ENCODE peak calls at places on chromosomes 4 and X, in ten cellular contexts. G is CD4-positive, alpha-beta T cell; F is substantia nigra; V is T-helper 2 cell; J is NCI-H1092 treated with DMSO at 0.1 percent for 48 hours; L is NCI-H69; K is activated CD4-positive, alpha-beta T cell treated with anti-CD3 and anti-CD28 coated beads, Interleukin-2, amount 50 U/mL, for 24 hours; Z is epithelial cell of esophagus; B is KBM-7; N is activated T-cell treated with anti-CD3 and anti-CD28 coated beads, Interleukin-2, amount 50 U/mL, for 24 hours. S is an unnamed sample.
A peak's percentile ranks its signal among the peaks of the same experiment; 100 is the strongest.

GRCh38 chrX:11380187-11380586 is 87.0 kb downstream of the AMELX start:
- DNase-seq in G (no peak), F (no peak), V (no peak), J (no peak), L (no peak), K (no peak), Z (peak; percentile 23), B (no peak), N (no peak), S (no peak)

GRCh38 chrX:134460005-134460860 is at the start of gene HPRT1:
- DNase-seq in G (peak; percentile 63), F (peak; percentile 70), V (peak; percentile 71), J (peak; percentile 72), L (peak; percentile 90), K (peak; percentile 54), Z (peak; percentile 73), B (peak; percentile 88), N (peak; percentile 83), S (peak; percentile 64)

GRCh38 chr4:7652006-7652405 is 217.3 kb upstream of the PSAPL1 start:
- DNase-seq in G (no peak), F (no peak), V (no peak), J (no peak), L (no peak), K (no peak), Z (no peak), B (no peak), N (no peak), S (no peak)

GRCh38 chrX:20393944-20394343 is 127.2 kb upstream of the RPS6KA3 start:
- DNase-seq in G (no peak), F (no peak), V (no peak), J (no peak), L (no peak), K (no peak), Z (no peak), B (no peak), N (no peak), S (peak; percentile 25)

GRCh38 chr4:1299301-1299860 is 9.7 kb downstream of the MAEA start:
- DNase-seq in G (no peak), F (no peak), V (no peak), J (no peak), L (no peak), K (no peak), Z (no peak), B (no peak), N (no peak), S (no peak)

GRCh38 chr4:48710446-48711209 is 69.5 kb downstream of the FRYL start:
- DNase-seq in G (no peak), F (no peak), V (no peak), J (no peak), L (no peak), K (no peak), Z (peak; percentile 43), B (no peak), N (no peak), S (no peak)

GRCh38 chr4:24794916-24795665 is at the start of gene SOD3:
- DNase-seq in G (no peak), F (peak; percentile 31), V (no peak), J (peak; percentile 13), L (peak; percentile 63), K (no peak), Z (peak; percentile 16), B (no peak), N (no peak), S (no peak)

GRCh38 chrX:153703036-153703370 is 15.3 kb downstream of the SLC6A8 start:
- DNase-seq in G (no peak), F (no peak), V (no peak), J (no peak), L (no peak), K (no peak), Z (peak; percentile 50), B (no peak), N (no peak), S (no peak)

GRCh38 chrX:10633722-10634121 is 13.3 kb upstream of the MID1 start:
- DNase-seq in G (no peak), F (no peak), V (no peak), J (no peak), L (peak; percentile 59), K (no peak), Z (peak; percentile 90), B (no peak), N (no peak), S (peak; percentile 6)

GRCh38 chr4:4426511-4427477 is 39.9 kb downstream of the NSG1 start:
- DNase-seq in G (no peak), F (no peak), V (no peak), J (no peak), L (no peak), K (no peak), Z (no peak), B (no peak), N (no peak), S (no peak)

GRCh38 chrX:150429577-150429976 is 66.5 kb downstream of the MAMLD1 start:
- DNase-seq in G (no peak), F (no peak), V (no peak), J (no peak), L (no peak), K (no peak), Z (peak; percentile 84), B (peak; percentile 29), N (no peak), S (no peak)

GRCh38 chr4:81632581-81633247 is 161.0 kb upstream of the RASGEF1B start:
- DNase-seq in G (no peak), F (no peak), V (no peak), J (no peak), L (no peak), K (no peak), Z (peak; percentile 98), B (no peak), N (no peak), S (no peak)

GRCh38 chr4:86286729-86287128 is 73.1 kb downstream of the MAPK10 start:
- DNase-seq in G (no peak), F (no peak), V (no peak), J (no peak), L (no peak), K (no peak), Z (peak; percentile 68), B (no peak), N (no peak), S (no peak)

GRCh38 chr4:74123065-74123728 is 24.2 kb upstream of the CXCL2 start:
- DNase-seq in G (no peak), F (no peak), V (no peak), J (peak; percentile 96), L (peak; percentile 42), K (no peak), Z (peak; percentile 53), B (no peak), N (no peak), S (peak; percentile 45)

GRCh38 chr4:80229128-80229527 is 31.8 kb downstream of the PRDM8 start:
- DNase-seq in G (no peak), F (no peak), V (no peak), J (no peak), L (no peak), K (no peak), Z (no peak), B (no peak), N (no peak), S (no peak)

GRCh38 chrX:41238543-41238942 is 95.4 kb upstream of the DDX3X start:
- DNase-seq in G (no peak), F (no peak), V (no peak), J (no peak), L (no peak), K (no peak), Z (peak; percentile 60), B (peak; percentile 77), N (no peak), S (no peak)

GRCh38 chrX:27815209-27815608 is 7.4 kb downstream of the MAGEB10 start:
- DNase-seq in G (no peak), F (no peak), V (no peak), J (no peak), L (no peak), K (no peak), Z (peak; percentile 60), B (no peak), N (no peak), S (no peak)

GRCh38 chrX:40173662-40174593 is 76.2 kb upstream of the BCOR start:
- DNase-seq in G (no peak), F (no peak), V (no peak), J (peak; percentile 86), L (peak; percentile 78), K (peak; percentile 62), Z (no peak), B (peak; percentile 90), N (peak; percentile 79), S (no peak)

GRCh38 chr4:114998316-114998715 is 115.1 kb downstream of the NDST4 start:
- DNase-seq in G (no peak), F (no peak), V (no peak), J (no peak), L (peak; percentile 55), K (no peak), Z (no peak), B (no peak), N (no peak), S (no peak)

GRCh38 chr4:54677853-54678650 is 20.3 kb downstream of the KIT start:
- DNase-seq in G (no peak), F (no peak), V (no peak), J (no peak), L (no peak), K (no peak), Z (no peak), B (no peak), N (no peak), S (no peak)

GRCh38 chr4:150136036-150136435 is 57.8 kb downstream of the DCLK2 start:
- DNase-seq in G (no peak), F (no peak), V (no peak), J (no peak), L (no peak), K (no peak), Z (no peak), B (no peak), N (no peak), S (no peak)

GRCh38 chr4:97987019-97987648 is 156.1 kb downstream of the STPG2 start:
- DNase-seq in G (no peak), F (no peak), V (no peak), J (peak; percentile 52), L (peak; percentile 1), K (no peak), Z (peak; percentile 69), B (peak; percentile 52), N (no peak), S (peak; percentile 40)

GRCh38 chr4:101274888-101275752 is 72.2 kb downstream of the PPP3CA start:
- DNase-seq in G (no peak), F (no peak), V (no peak), J (no peak), L (no peak), K (no peak), Z (no peak), B (no peak), N (no peak), S (no peak)

GRCh38 chrX:22037225-22037624 is 5.1 kb downstream of the PHEX start:
- DNase-seq in G (no peak), F (no peak), V (no peak), J (no peak), L (peak; percentile 3), K (no peak), Z (no peak), B (no peak), N (no peak), S (no peak)

GRCh38 chr4:88737304-88738015 is 39.8 kb upstream of the NAP1L5 start:
- DNase-seq in G (peak; percentile 14), F (no peak), V (no peak), J (no peak), L (no peak), K (no peak), Z (peak; percentile 20), B (peak; percentile 8), N (peak; percentile 36), S (peak; percentile 44)

GRCh38 chr4:150080335-150080734 is 2.1 kb downstream of the DCLK2 start:
- DNase-seq in G (no peak), F (no peak), V (no peak), J (no peak), L (peak; percentile 19), K (no peak), Z (no peak), B (no peak), N (no peak), S (no peak)

GRCh38 chr4:101393256-101393655 is 45.9 kb upstream of the PPP3CA start:
- DNase-seq in G (no peak), F (no peak), V (no peak), J (no peak), L (peak; percentile 5), K (no peak), Z (peak; percentile 72), B (no peak), N (no peak), S (no peak)

GRCh38 chr4:55169352-55169959 is 44.1 kb upstream of the KDR start:
- DNase-seq in G (no peak), F (no peak), V (no peak), J (no peak), L (peak; percentile 1), K (no peak), Z (peak; percentile 83), B (no peak), N (no peak), S (no peak)

S was measured in NCI-H1105 treated with DMSO at 0.1 percent for 48 hours.